ENCODE peak calls at places on chromosomes 13 and 19, in four cellular contexts. I is GM12878, Q is SK-N-SH, H is HepG2. G is an unnamed sample.

GRCh38 chr13:26465514-26465913 is 92.0 kb upstream of the WASF3 start:
- DNase-seq in H (no peak), I (no peak), Q (no peak), G (no peak)

GRCh38 chr13:27406178-27406939 is 18.1 kb upstream of the GTF3A start:
- DNase-seq in Q (peak), H (peak), I (no peak), G (no peak)

GRCh38 chr13:42747399-42747873 is 33.9 kb upstream of the FAM216B start:
- DNase-seq in I (no peak), Q (no peak), H (no peak), G (no peak)

GRCh38 chr19:18833849-18834643 is 2.3 kb downstream of the UPF1 start:
- DNase-seq in H (peak), Q (no peak), I (no peak), G (no peak)

GRCh38 chr19:17405250-17406038 is at the start of gene BST2:
- DNase-seq in H (peak), Q (peak), I (peak), G (peak)

GRCh38 chr19:45814851-45815481 is at the start of gene RSPH6A:
- DNase-seq in H (no peak), Q (no peak), I (no peak), G (no peak)

GRCh38 chr13:25468330-25469178 is 96.8 kb downstream of the ATP8A2 start:
- DNase-seq in Q (peak), H (no peak), I (no peak), G (no peak)

GRCh38 chr13:51856998-51857397 is 4.8 kb upstream of the CCDC70 start:
- DNase-seq in H (peak), I (no peak), Q (no peak), G (no peak)

GRCh38 chr19:7126132-7126531 is 56.6 kb downstream of the ZNF557 start:
- DNase-seq in I (no peak), H (no peak), Q (no peak), G (no peak)

GRCh38 chr13:24247016-24247415 is 62.4 kb upstream of the C1QTNF9 start:
- DNase-seq in I (no peak), H (no peak), Q (no peak), G (no peak)

GRCh38 chr19:50383307-50383851 is 768 bp upstream of the POLD1 start:
- DNase-seq in Q (no peak), I (no peak), H (no peak), G (no peak)

GRCh38 chr13:29081036-29081435 is 260.9 kb downstream of the MTUS2 start:
- DNase-seq in I (peak), Q (no peak), H (no peak), G (no peak)

GRCh38 chr13:114080739-114081561 is 51.5 kb downstream of the RASA3 start:
- DNase-seq in Q (no peak), H (no peak), I (no peak), G (no peak)

GRCh38 chr13:29676941-29677452 is 81.5 kb upstream of the SLC7A1 start:
- DNase-seq in Q (no peak), H (no peak), I (no peak), G (no peak)

GRCh38 chr19:48121909-48122371 is 11.3 kb upstream of the PLA2G4C start:
- DNase-seq in I (peak), H (no peak), Q (no peak), G (no peak)

GRCh38 chr13:103098535-103098934 is 32.3 kb upstream of the SLC10A2 start:
- DNase-seq in I (no peak), Q (no peak), H (no peak), G (no peak)
- TF ChIP-seq POLR2AphosphoS5 in I (no peak), Q (no peak), H (no peak), G (no peak)

GRCh38 chr19:2785244-2786000 is at the start of gene THOP1:
- DNase-seq in H (peak), I (peak), Q (peak), G (peak)
- TF ChIP-seq REST in H (no peak), I (no peak), Q (no peak), G (no peak)

GRCh38 chr19:30941591-30941990 is 407.6 kb downstream of the TSHZ3 start:
- DNase-seq in I (no peak), Q (no peak), H (no peak), G (no peak)
- TF ChIP-seq GABPA in I (no peak), Q (no peak), H (no peak), G (no peak)

GRCh38 chr13:84543976-84544375 is 661.7 kb upstream of the SLITRK1 start:
- DNase-seq in I (no peak), H (no peak), Q (no peak), G (no peak)

GRCh38 chr13:84542348-84542747 is 660.1 kb upstream of the SLITRK1 start:
- DNase-seq in I (no peak), H (no peak), Q (no peak), G (no peak)
- TF ChIP-seq POLR2AphosphoS5 in I (no peak), H (no peak), Q (no peak), G (no peak)

GRCh38 chr19:13794752-13795589 is at the start of gene ZSWIM4:
- DNase-seq in Q (peak), I (peak), H (peak), G (peak)
- TF ChIP-seq REST in Q (no peak), I (no peak), H (no peak), G (no peak)

DNA sequence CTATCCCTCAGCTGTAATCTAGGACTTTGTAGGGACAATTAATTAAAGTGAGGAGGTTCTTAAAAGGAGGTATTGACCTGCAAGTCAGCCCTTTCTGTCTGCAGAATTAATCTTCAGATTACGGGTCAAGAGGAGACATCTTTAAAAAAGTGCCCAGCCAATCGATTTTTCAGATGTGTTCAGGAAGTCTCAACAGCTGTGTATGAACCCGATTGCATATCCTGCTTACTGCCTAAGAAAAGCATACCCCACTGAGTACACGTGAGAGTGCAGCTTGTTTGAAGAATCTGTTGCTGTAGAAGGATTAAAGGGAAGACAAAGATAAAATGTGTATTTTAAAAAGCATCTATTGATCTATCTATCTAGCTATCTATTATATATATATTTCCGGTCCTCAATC is 1194.5 kb downstream of the UQCRFS1 start:
- DNase-seq in I (no peak), Q (no peak), H (no peak), G (no peak)
- TF ChIP-seq GABPA in I (no peak), Q (no peak), H (no peak), G (no peak)

GRCh38 chr13:43876366-43876765 is 3.2 kb downstream of the CCDC122 start:
- DNase-seq in H (no peak), I (no peak), Q (no peak), G (no peak)
- TF ChIP-seq POLR2AphosphoS5 in H (no peak), I (no peak), Q (no peak), G (no peak)

GRCh38 chr19:51396175-51396574 is 5.8 kb upstream of the C19orf84 start:
- DNase-seq in I (no peak), Q (no peak), H (no peak), G (no peak)
- TF ChIP-seq REST in I (no peak), Q (no peak), H (no peak), G (no peak)

GRCh38 chr19:30206187-30206586 is 166.0 kb upstream of the ZNF536 start:
- DNase-seq in Q (no peak), H (no peak), I (no peak), G (no peak)
- TF ChIP-seq GABPA in Q (no peak), H (no peak), I (no peak), G (no peak)

GRCh38 chr19:863305-863620 is 3.8 kb downstream of the CFD start:
- DNase-seq in I (no peak), H (no peak), Q (no peak), G (no peak)

GRCh38 chr19:860481-861098 is 1.1 kb downstream of the CFD start:
- DNase-seq in Q (peak), I (no peak), H (peak), G (peak)

GRCh38 chr19:861756-862528 is 2.5 kb downstream of the CFD start:
- DNase-seq in Q (peak), H (peak), I (no peak), G (peak)

GRCh38 chr19:861099-861755 is 1.8 kb downstream of the CFD start:
- DNase-seq in H (no peak), I (no peak), Q (no peak), G (no peak)

GRCh38 chr19:862529-863304 is 3.3 kb downstream of the CFD start:
- DNase-seq in H (no peak), Q (peak), I (peak), G (no peak)
- TF ChIP-seq POLR2AphosphoS5 in H (no peak), Q (no peak), I (no peak), G (peak)

G was measured in HL-60.